ENCODE peak calls at places on chromosomes 6 and 20, in seven cellular contexts. A is mesendoderm, K is H9, T is IMR-90, Y is mesenchymal stem cell, Z is trophoblast cell, U is H1. L is an unnamed sample.

GRCh38 chr20:63701329-63702035 is 5.0 kb downstream of the TNFRSF6B start:
- DNase-seq in Y (no peak), U (no peak), T (no peak), Z (no peak), K (no peak), A (no peak), L (no peak)

GRCh38 chr6:129921169-129921817 is 60.2 kb upstream of the TMEM244 start:
- DNase-seq in T (no peak), Y (no peak), A (no peak), U (no peak), K (no peak), Z (no peak), L (no peak)

GRCh38 chr6:36826520-36827227 is 12.6 kb downstream of the CPNE5 start:
- DNase-seq in Z (no peak), A (no peak), T (peak), K (no peak), U (no peak), Y (peak), L (no peak)

GRCh38 chr6:64680446-64680845 is 1026.6 kb downstream of the EYS start:
- DNase-seq in A (peak), K (no peak), Y (peak), U (no peak), T (peak), Z (no peak), L (no peak)

GRCh38 chr6:28537509-28538140 is 11.9 kb downstream of the GPX5 start:
- DNase-seq in A (peak), Z (peak), Y (no peak), K (peak), U (peak), T (peak), L (no peak)

GRCh38 chr20:11755071-11755881 is 162.4 kb upstream of the BTBD3 start:
- DNase-seq in U (no peak), Y (peak), T (no peak), Z (no peak), A (no peak), K (no peak), L (peak)

GRCh38 chr6:57216235-57217101 is 5.6 kb downstream of the RAB23 start:
- DNase-seq in K (no peak), Y (no peak), U (no peak), A (no peak), Z (no peak), T (peak), L (no peak)

GRCh38 chr6:80132942-80133517 is 26.6 kb downstream of the BCKDHB start:
- DNase-seq in K (peak), U (no peak), T (peak), Z (no peak), Y (peak), A (peak), L (peak)

GRCh38 chr6:166381381-166381732 is 1.4 kb downstream of the MPC1 start:
- DNase-seq in Y (no peak), U (no peak), T (no peak), K (no peak), Z (no peak), A (no peak), L (no peak)

GRCh38 chr20:19976595-19977372 is 40.4 kb upstream of the NAA20 start:
- DNase-seq in Z (no peak), K (no peak), T (peak), A (peak), Y (peak), U (peak), L (no peak)

DNA sequence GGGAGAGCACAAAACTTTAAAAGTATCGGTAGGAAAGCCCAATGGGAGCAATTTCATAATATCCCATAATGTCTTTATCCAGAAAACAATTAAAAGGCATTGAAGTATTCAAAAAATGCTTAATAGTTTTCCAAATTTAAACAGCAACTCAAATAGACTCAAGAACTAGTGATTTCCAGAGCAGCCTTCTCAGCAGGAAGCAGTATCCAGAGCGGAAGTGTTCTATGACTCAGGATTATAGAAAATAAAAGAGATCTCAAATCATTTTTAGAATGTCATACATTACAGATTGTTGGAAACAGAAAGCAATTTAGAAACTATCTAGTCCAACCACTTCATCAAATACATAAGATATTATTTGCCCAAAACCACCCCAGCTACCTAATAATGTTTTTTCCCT is 79.3 kb downstream of the COL12A1 start:
- DNase-seq in A (no peak), T (no peak), Z (no peak), U (no peak), Y (no peak), K (no peak), L (no peak)
- H2BK120ac ChIP-seq in A (no peak), T (no peak), Z (no peak), U (no peak), Y (no peak), K (no peak), L (no peak)

GRCh38 chr6:89613790-89614189 is 24.8 kb downstream of the LYRM2 start:
- DNase-seq in Y (no peak), U (no peak), A (no peak), K (no peak), Z (no peak), T (no peak), L (no peak)

GRCh38 chr6:89612121-89612520 is 26.4 kb downstream of the LYRM2 start:
- DNase-seq in U (peak), Z (no peak), K (peak), A (peak), T (no peak), Y (no peak), L (no peak)

GRCh38 chr6:89605861-89606260 is 32.7 kb downstream of the LYRM2 start:
- DNase-seq in T (no peak), Y (no peak), K (no peak), Z (no peak), U (no peak), A (no peak), L (no peak)

GRCh38 chr6:89611666-89612065 is 26.9 kb downstream of the LYRM2 start:
- DNase-seq in Z (no peak), Y (peak), U (no peak), A (no peak), K (no peak), T (peak), L (no peak)

DNA sequence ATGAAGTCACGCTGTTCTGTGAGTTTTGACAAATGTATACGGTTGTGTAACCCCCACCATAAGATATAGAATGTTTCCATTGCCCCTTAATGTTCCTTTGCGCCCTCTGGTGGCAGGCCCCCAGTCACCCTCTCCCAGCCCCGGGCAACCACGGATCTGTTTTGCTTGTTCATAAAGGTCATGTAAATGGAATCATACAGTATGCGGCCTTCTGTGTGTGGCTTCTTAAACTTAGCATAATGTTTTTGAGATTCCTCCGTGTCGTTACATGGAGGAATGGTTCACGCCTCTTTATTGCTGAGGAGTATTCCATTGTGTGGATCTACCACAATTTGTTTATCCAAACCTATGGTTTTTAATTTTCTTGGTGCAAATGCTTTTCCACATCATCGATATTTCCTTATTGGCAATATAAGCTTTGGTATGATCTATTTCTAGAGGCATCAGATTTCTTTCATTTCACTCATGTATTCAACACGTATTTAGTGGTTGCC is 28.4 kb downstream of the LYRM2 start:
- DNase-seq in T (peak), A (peak), K (peak), U (no peak), Z (peak), Y (peak), L (peak)
- H2BK120ac ChIP-seq in T (no peak), A (no peak), K (no peak), U (no peak), Z (no peak), Y (no peak), L (no peak)

GRCh38 chr20:49526056-49526455 is 41.9 kb downstream of the PTGIS start:
- DNase-seq in A (no peak), T (no peak), U (no peak), K (no peak), Y (no peak), Z (no peak), L (no peak)
- H2BK120ac ChIP-seq in A (no peak), T (no peak), U (no peak), K (no peak), Y (no peak), Z (no peak), L (no peak)

DNA sequence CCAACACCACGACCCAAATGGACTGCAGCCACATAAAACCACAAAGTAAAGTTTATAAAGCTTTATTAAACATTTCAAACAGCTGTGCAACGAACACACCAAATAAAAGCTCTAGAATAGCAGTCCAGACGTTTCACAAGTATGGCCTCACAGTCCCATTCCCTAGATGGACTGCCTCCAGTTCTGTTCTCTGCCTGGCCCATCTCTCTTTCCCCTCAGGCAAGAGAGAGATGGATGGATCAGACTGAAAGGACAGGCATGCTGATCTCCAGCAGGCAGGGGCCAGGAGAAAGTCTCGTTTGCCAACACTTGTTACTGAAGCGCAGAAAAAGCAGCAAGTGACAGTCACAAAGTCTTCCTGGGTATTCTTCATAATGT is 3.7 kb upstream of the NNAT start:
- DNase-seq in A (no peak), Z (no peak), K (no peak), Y (no peak), U (no peak), T (no peak), L (no peak)
- H2BK120ac ChIP-seq in A (no peak), Z (no peak), K (no peak), Y (no peak), U (no peak), T (peak), L (no peak)

L was measured in neuronal stem cell.